ENCODE peak calls at places on chromosomes 1 and 21, in five cellular contexts. One of them, this sample, is unnamed. For H3K27me3, the result is how much of the 10 kb centered on the place peaks cover.

GRCh38 chr1:40059292-40059959 is 18.9 kb downstream of the CAP1 start:
- DNase-seq in CD8-positive, alpha-beta T cell: no peak
- DNase-seq in upper lobe of right lung: no peak
- DNase-seq in PC-3: peak
- DNase-seq in IMR-90: peak
- DNase-seq in this sample: no peak

GRCh38 chr1:41343790-41344679 is 17.2 kb upstream of the FOXO6 start:
- DNase-seq in upper lobe of right lung: peak
- DNase-seq in IMR-90: no peak
- DNase-seq in CD8-positive, alpha-beta T cell: no peak
- DNase-seq in PC-3: no peak
- DNase-seq in this sample: no peak

GRCh38 chr1:226640737-226641136 is 92.2 kb downstream of the STUM start:
- DNase-seq in PC-3: no peak
- DNase-seq in CD8-positive, alpha-beta T cell: no peak
- DNase-seq in IMR-90: no peak
- DNase-seq in upper lobe of right lung: no peak
- DNase-seq in this sample: no peak

GRCh38 chr1:44031900-44032817 is 897 bp upstream of the SLC6A9 start:
- DNase-seq in IMR-90: peak
- DNase-seq in PC-3: peak
- DNase-seq in CD8-positive, alpha-beta T cell: no peak
- DNase-seq in upper lobe of right lung: no peak
- DNase-seq in this sample: no peak

GRCh38 chr1:108708726-108709660 is 3.7 kb upstream of the FNDC7 start:
- DNase-seq in PC-3: peak
- DNase-seq in CD8-positive, alpha-beta T cell: peak
- DNase-seq in upper lobe of right lung: no peak
- DNase-seq in IMR-90: no peak
- DNase-seq in this sample: no peak

GRCh38 chr1:244011796-244012195 is 39.3 kb upstream of the ZBTB18 start:
- DNase-seq in PC-3: no peak
- DNase-seq in IMR-90: no peak
- DNase-seq in CD8-positive, alpha-beta T cell: no peak
- DNase-seq in upper lobe of right lung: no peak
- DNase-seq in this sample: no peak

GRCh38 chr1:116310172-116310571 is 62.9 kb upstream of the ATP1A1 start:
- DNase-seq in CD8-positive, alpha-beta T cell: no peak
- DNase-seq in IMR-90: no peak
- DNase-seq in upper lobe of right lung: no peak
- DNase-seq in PC-3: no peak
- DNase-seq in this sample: no peak

GRCh38 chr1:200493344-200493743 is 83.5 kb upstream of the ZNF281 start:
- DNase-seq in IMR-90: no peak
- DNase-seq in CD8-positive, alpha-beta T cell: no peak
- DNase-seq in upper lobe of right lung: no peak
- DNase-seq in PC-3: no peak
- DNase-seq in this sample: no peak

GRCh38 chr1:76136894-76137293 is 62.3 kb downstream of the ST6GALNAC3 start:
- DNase-seq in CD8-positive, alpha-beta T cell: no peak
- DNase-seq in IMR-90: no peak
- DNase-seq in upper lobe of right lung: no peak
- DNase-seq in PC-3: no peak
- DNase-seq in this sample: no peak

GRCh38 chr1:5505944-5506343 is 486.3 kb downstream of the NPHP4 start:
- DNase-seq in CD8-positive, alpha-beta T cell: no peak
- DNase-seq in upper lobe of right lung: peak
- DNase-seq in IMR-90: no peak
- DNase-seq in PC-3: no peak
- DNase-seq in this sample: no peak

GRCh38 chr21:45471229-45472052 is 66.5 kb downstream of the COL18A1 start:
- DNase-seq in CD8-positive, alpha-beta T cell: peak
- DNase-seq in IMR-90: peak
- DNase-seq in upper lobe of right lung: no peak
- DNase-seq in PC-3: peak
- DNase-seq in this sample: peak

GRCh38 chr1:228075801-228076271 is 6.7 kb upstream of the ARF1 start:
- DNase-seq in IMR-90: no peak
- DNase-seq in CD8-positive, alpha-beta T cell: no peak
- DNase-seq in upper lobe of right lung: peak
- DNase-seq in PC-3: no peak
- DNase-seq in this sample: no peak

GRCh38 chr1:52553372-52554266 is 727 bp upstream of the TUT4 start:
- DNase-seq in IMR-90: peak
- DNase-seq in PC-3: peak
- DNase-seq in upper lobe of right lung: peak
- DNase-seq in CD8-positive, alpha-beta T cell: peak
- DNase-seq in this sample: peak

GRCh38 chr1:30982937-30983336 is 74.4 kb upstream of the SDC3 start:
- DNase-seq in IMR-90: peak
- DNase-seq in upper lobe of right lung: no peak
- DNase-seq in PC-3: no peak
- DNase-seq in CD8-positive, alpha-beta T cell: no peak
- DNase-seq in this sample: no peak

GRCh38 chr1:217138839-217139466 is 415.7 kb upstream of the ESRRG start:
- DNase-seq in upper lobe of right lung: no peak
- DNase-seq in PC-3: no peak
- DNase-seq in CD8-positive, alpha-beta T cell: no peak
- DNase-seq in IMR-90: no peak
- DNase-seq in this sample: no peak

GRCh38 chr1:46510341-46510997 is 20.8 kb downstream of the DMBX1 start:
- DNase-seq in CD8-positive, alpha-beta T cell: no peak
- DNase-seq in IMR-90: no peak
- DNase-seq in PC-3: no peak
- DNase-seq in upper lobe of right lung: no peak
- DNase-seq in this sample: no peak

GRCh38 chr1:46513536-46513935 is 23.9 kb downstream of the DMBX1 start:
- DNase-seq in IMR-90: no peak
- DNase-seq in upper lobe of right lung: no peak
- DNase-seq in PC-3: no peak
- DNase-seq in CD8-positive, alpha-beta T cell: no peak
- DNase-seq in this sample: no peak

GRCh38 chr1:46510998-46511365 is 21.3 kb downstream of the DMBX1 start:
- DNase-seq in IMR-90: no peak
- DNase-seq in CD8-positive, alpha-beta T cell: no peak
- DNase-seq in upper lobe of right lung: no peak
- DNase-seq in PC-3: no peak
- DNase-seq in this sample: no peak

GRCh38 chr1:46512792-46513190 is 23.2 kb downstream of the DMBX1 start:
- DNase-seq in CD8-positive, alpha-beta T cell: no peak
- DNase-seq in PC-3: no peak
- DNase-seq in upper lobe of right lung: no peak
- DNase-seq in IMR-90: no peak
- DNase-seq in this sample: no peak

GRCh38 chr1:46512135-46512791 is 22.6 kb downstream of the DMBX1 start:
- DNase-seq in upper lobe of right lung: no peak
- DNase-seq in IMR-90: no peak
- DNase-seq in CD8-positive, alpha-beta T cell: no peak
- DNase-seq in PC-3: no peak
- DNase-seq in this sample: no peak
- H3K27ac ChIP-seq in upper lobe of right lung: no peak
- H3K27ac ChIP-seq in IMR-90: no peak
- H3K27ac ChIP-seq in CD8-positive, alpha-beta T cell: no peak
- H3K27ac ChIP-seq in PC-3: no peak
- H3K27ac ChIP-seq in this sample: no peak

GRCh38 chr1:38529946-38530345 is 329.6 kb downstream of the RRAGC start:
- DNase-seq in IMR-90: no peak
- DNase-seq in CD8-positive, alpha-beta T cell: no peak
- DNase-seq in upper lobe of right lung: no peak
- DNase-seq in PC-3: no peak
- DNase-seq in this sample: no peak

GRCh38 chr1:38536089-38536488 is 323.5 kb downstream of the RRAGC start:
- DNase-seq in CD8-positive, alpha-beta T cell: no peak
- DNase-seq in PC-3: no peak
- DNase-seq in upper lobe of right lung: no peak
- DNase-seq in IMR-90: no peak
- DNase-seq in this sample: no peak

GRCh38 chr1:38534473-38534823 is 325.1 kb downstream of the RRAGC start:
- DNase-seq in CD8-positive, alpha-beta T cell: no peak
- DNase-seq in upper lobe of right lung: no peak
- DNase-seq in IMR-90: no peak
- DNase-seq in PC-3: no peak
- DNase-seq in this sample: no peak

GRCh38 chr1:38530957-38531356 is 328.6 kb downstream of the RRAGC start:
- DNase-seq in CD8-positive, alpha-beta T cell: no peak
- DNase-seq in PC-3: no peak
- DNase-seq in IMR-90: no peak
- DNase-seq in upper lobe of right lung: no peak
- DNase-seq in this sample: no peak

DNA sequence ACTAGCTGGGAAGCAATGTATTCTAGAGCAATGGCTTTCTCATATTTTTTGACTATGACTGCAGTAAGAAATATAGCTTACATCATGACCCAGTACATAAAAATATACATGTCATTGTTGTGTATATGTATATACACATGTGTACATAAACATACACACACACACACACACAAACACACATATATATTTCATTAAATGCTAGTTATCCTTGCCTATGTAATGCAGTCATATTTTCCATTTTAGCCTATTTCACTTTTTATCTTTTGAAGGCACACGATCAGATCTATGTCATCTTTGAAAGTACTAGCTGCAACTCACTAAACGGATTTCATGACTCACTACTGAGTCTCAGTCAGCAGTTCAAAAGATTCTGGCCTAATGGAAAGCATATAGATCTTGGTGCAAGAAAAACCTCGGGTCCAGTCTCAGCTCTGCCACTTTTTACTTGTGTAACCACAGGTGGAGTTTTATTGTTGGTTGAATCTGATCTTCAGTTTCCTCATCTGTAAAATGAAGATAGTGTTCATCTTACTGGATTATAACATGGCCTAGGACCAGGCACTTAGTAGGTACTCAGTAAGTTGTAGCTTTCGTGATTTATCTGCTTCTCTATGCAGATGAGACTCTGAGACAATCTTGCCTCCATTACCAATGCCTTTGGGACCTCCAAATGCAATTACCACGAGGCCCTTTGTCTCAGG is 325.6 kb downstream of the RRAGC start:
- DNase-seq in upper lobe of right lung: no peak
- DNase-seq in CD8-positive, alpha-beta T cell: no peak
- DNase-seq in IMR-90: no peak
- DNase-seq in PC-3: no peak
- DNase-seq in this sample: no peak
- H3K27me3 ChIP-seq in upper lobe of right lung: under half
- H3K27me3 ChIP-seq in CD8-positive, alpha-beta T cell: under half
- H3K27me3 ChIP-seq in IMR-90: under half
- H3K27me3 ChIP-seq in PC-3: under half
- H3K27me3 ChIP-seq in this sample: under half

GRCh38 chr1:151841141-151841540 is 1.5 kb upstream of the C2CD4D start:
- DNase-seq in upper lobe of right lung: no peak
- DNase-seq in PC-3: peak
- DNase-seq in IMR-90: peak
- DNase-seq in CD8-positive, alpha-beta T cell: no peak
- DNase-seq in this sample: no peak

GRCh38 chr1:151837841-151838490 is 1.7 kb downstream of the C2CD4D start:
- DNase-seq in upper lobe of right lung: peak
- DNase-seq in CD8-positive, alpha-beta T cell: no peak
- DNase-seq in IMR-90: peak
- DNase-seq in PC-3: no peak
- DNase-seq in this sample: no peak

GRCh38 chr1:151839457-151840409 is at the start of gene C2CD4D:
- DNase-seq in PC-3: peak
- DNase-seq in IMR-90: no peak
- DNase-seq in CD8-positive, alpha-beta T cell: peak
- DNase-seq in upper lobe of right lung: peak
- DNase-seq in this sample: no peak

GRCh38 chr1:151838491-151839412 is 868 bp downstream of the C2CD4D start:
- DNase-seq in PC-3: no peak
- DNase-seq in IMR-90: no peak
- DNase-seq in upper lobe of right lung: peak
- DNase-seq in CD8-positive, alpha-beta T cell: no peak
- DNase-seq in this sample: no peak

DNA sequence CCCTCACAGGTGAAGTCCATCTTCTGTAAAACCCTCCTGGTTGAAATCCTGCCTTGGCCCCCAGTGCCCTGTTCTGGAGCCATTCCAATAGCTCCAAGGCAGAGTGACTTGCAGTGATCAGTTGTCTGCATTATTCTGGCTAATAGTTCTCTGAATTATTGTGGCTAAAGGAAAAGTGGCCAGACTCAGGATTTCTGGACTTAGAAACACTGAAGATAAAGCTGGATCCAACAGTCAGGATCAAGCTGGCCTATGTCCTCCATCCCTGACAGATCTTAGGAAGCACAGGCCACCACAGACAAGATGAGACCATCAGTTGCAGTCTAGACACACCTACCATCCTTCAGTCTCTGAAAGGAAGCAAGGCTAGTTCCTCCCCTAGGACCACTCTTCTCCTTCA is 801 bp upstream of the C2CD4D start:
- DNase-seq in PC-3: peak
- DNase-seq in CD8-positive, alpha-beta T cell: no peak
- DNase-seq in IMR-90: no peak
- DNase-seq in upper lobe of right lung: peak
- DNase-seq in this sample: no peak
- H3K27ac ChIP-seq in PC-3: peak
- H3K27ac ChIP-seq in CD8-positive, alpha-beta T cell: no peak
- H3K27ac ChIP-seq in IMR-90: no peak
- H3K27ac ChIP-seq in upper lobe of right lung: no peak
- H3K27ac ChIP-seq in this sample: peak

DNA sequence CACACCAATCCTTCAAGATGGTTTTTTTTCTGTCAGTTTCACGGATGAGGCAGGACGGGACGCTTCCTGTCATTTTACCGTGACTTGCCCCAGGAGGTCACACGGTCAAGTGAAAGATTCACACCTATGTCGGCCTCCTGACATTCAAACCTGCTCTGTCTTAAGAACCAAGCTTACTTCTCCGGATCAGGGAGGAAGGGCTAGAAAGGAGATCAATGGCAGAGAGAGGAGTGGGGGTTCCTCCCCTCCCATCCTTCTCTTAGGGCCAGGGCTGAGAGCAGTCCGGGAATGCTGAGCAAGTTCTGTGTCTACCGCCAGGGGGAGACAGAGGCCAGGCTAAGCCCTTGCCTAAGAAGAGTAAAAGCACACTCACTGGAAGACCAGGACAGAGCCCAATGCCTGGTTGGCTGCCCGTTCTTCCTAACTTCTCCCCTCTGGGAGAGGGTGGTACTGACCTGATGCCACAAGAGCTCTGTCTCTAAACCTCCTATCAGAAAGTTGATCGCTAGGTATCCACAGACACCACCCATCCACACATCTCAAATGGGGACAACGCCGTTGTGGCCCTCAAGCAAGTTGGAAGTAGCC is 1.1 kb upstream of the PPM1J start:
- DNase-seq in IMR-90: peak
- DNase-seq in PC-3: peak
- DNase-seq in upper lobe of right lung: peak
- DNase-seq in CD8-positive, alpha-beta T cell: peak
- DNase-seq in this sample: peak
- H3K27me3 ChIP-seq in IMR-90: under half
- H3K27me3 ChIP-seq in PC-3: under half
- H3K27me3 ChIP-seq in upper lobe of right lung: under half
- H3K27me3 ChIP-seq in CD8-positive, alpha-beta T cell: under half
- H3K27me3 ChIP-seq in this sample: under half

DNA sequence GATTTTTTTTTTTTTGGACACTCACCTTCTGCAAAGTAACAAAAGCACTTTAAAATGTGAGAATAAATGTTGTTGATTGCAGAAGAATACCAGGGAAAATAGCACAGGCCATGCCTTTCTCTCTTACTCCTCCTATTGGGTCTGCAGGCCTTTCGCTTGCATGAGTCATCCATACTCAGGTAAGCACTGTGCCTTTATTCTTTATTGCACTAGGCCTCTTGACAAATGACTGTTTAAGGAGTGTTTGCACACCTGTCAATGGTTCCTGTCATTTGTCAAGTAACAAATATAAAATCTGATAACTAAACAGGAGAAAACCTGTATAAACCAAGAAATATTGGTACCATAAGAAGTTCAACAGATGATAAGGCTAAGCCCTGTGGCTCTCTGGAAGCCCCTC is 106.5 kb downstream of the RGS7 start:
- DNase-seq in CD8-positive, alpha-beta T cell: no peak
- DNase-seq in PC-3: peak
- DNase-seq in IMR-90: no peak
- DNase-seq in upper lobe of right lung: no peak
- DNase-seq in this sample: no peak
- H3K27ac ChIP-seq in CD8-positive, alpha-beta T cell: no peak
- H3K27ac ChIP-seq in PC-3: peak
- H3K27ac ChIP-seq in IMR-90: no peak
- H3K27ac ChIP-seq in upper lobe of right lung: no peak
- H3K27ac ChIP-seq in this sample: no peak